ENCODE peak calls at places on chromosomes 3 and 15, in eight cellular contexts. H, W, T, M, N, V, Q and E are unnamed samples. For H3K4me1, the result is how much of the 10 kb centered on the place peaks cover.

GRCh38 chr3:172142074-172143059 is 103.0 kb downstream of the FNDC3B start:
- DNase-seq in N (peak), V (peak), W (no peak), H (peak), T (peak), Q (no peak), M (no peak), E (peak)

GRCh38 chr3:189685854-189686253 is 54.7 kb downstream of the TP63 start:
- DNase-seq in T (peak), W (no peak), M (peak), Q (no peak), V (peak), N (no peak), H (peak), E (no peak)

GRCh38 chr3:197426161-197426566 is 127.8 kb upstream of the DLG1 start:
- DNase-seq in N (no peak), H (no peak), T (peak), V (peak), Q (peak), M (no peak), W (no peak), E (no peak)

GRCh38 chr3:52174896-52175295 is 20.7 kb upstream of the POC1A start:
- DNase-seq in M (no peak), H (peak), Q (no peak), N (no peak), W (no peak), V (no peak), T (peak), E (no peak)

GRCh38 chr3:79632842-79633241 is 135.0 kb downstream of the ROBO1 start:
- DNase-seq in H (no peak), M (no peak), T (no peak), N (no peak), W (no peak), V (no peak), Q (no peak), E (no peak)

GRCh38 chr15:37046876-37047614 is 53.3 kb downstream of the MEIS2 start:
- DNase-seq in V (no peak), M (no peak), N (no peak), W (peak), Q (no peak), T (peak), H (peak), E (peak)

GRCh38 chr15:52306270-52306669 is 10.7 kb upstream of the MYO5C start:
- DNase-seq in H (peak), T (peak), N (no peak), M (no peak), Q (no peak), W (no peak), V (no peak), E (no peak)

GRCh38 chr15:78679089-78679511 is 38.1 kb upstream of the CHRNB4 start:
- DNase-seq in M (no peak), V (no peak), Q (no peak), T (no peak), N (no peak), H (no peak), W (no peak), E (no peak)

GRCh38 chr3:180252683-180253082 is 215.9 kb upstream of the PEX5L start:
- DNase-seq in T (peak), V (no peak), Q (no peak), N (no peak), M (no peak), H (no peak), W (no peak), E (no peak)

GRCh38 chr3:58575986-58576652 is 1.1 kb downstream of the FAM107A start:
- DNase-seq in V (no peak), W (no peak), H (peak), N (no peak), T (no peak), Q (peak), M (no peak), E (no peak)

GRCh38 chr3:10804183-10804648 is 11.8 kb upstream of the SLC6A11 start:
- DNase-seq in Q (no peak), T (peak), V (peak), H (no peak), W (no peak), N (no peak), M (peak), E (no peak)

GRCh38 chr3:1275495-1275894 is 182.7 kb downstream of the CNTN6 start:
- DNase-seq in T (no peak), H (peak), V (peak), N (peak), Q (no peak), M (no peak), W (peak), E (peak)

GRCh38 chr15:58433597-58434333 is 2.0 kb downstream of the LIPC start:
- DNase-seq in N (no peak), Q (no peak), W (no peak), H (peak), T (no peak), M (no peak), V (no peak), E (peak)

GRCh38 chr3:155230382-155230781 is 63.1 kb downstream of the STRIT1 start:
- DNase-seq in N (no peak), T (no peak), M (no peak), Q (no peak), V (no peak), W (no peak), H (peak), E (no peak)

GRCh38 chr3:64363842-64364241 is 138.6 kb upstream of the PRICKLE2 start:
- DNase-seq in H (no peak), T (no peak), N (no peak), Q (no peak), V (no peak), M (no peak), W (no peak), E (no peak)

GRCh38 chr3:64365877-64366276 is 140.6 kb upstream of the PRICKLE2 start:
- DNase-seq in H (no peak), T (no peak), W (no peak), Q (no peak), V (no peak), N (no peak), M (no peak), E (no peak)

GRCh38 chr3:64368163-64369025 is 143.1 kb upstream of the PRICKLE2 start:
- DNase-seq in H (no peak), V (peak), T (no peak), W (no peak), Q (no peak), M (no peak), N (no peak), E (no peak)
- TF ChIP-seq EZH2phosphoT487 in H (no peak), V (no peak), T (no peak), W (no peak), Q (no peak), M (no peak), N (no peak), E (no peak)

GRCh38 chr3:196284396-196284795 is 3.1 kb downstream of the PCYT1A start:
- DNase-seq in N (no peak), M (no peak), T (no peak), Q (no peak), W (no peak), H (peak), V (no peak), E (no peak)

GRCh38 chr3:196275126-196275525 is 12.4 kb downstream of the PCYT1A start:
- DNase-seq in V (no peak), T (no peak), M (no peak), H (no peak), W (no peak), Q (no peak), N (no peak), E (no peak)

GRCh38 chr3:196281962-196282361 is 5.6 kb downstream of the PCYT1A start:
- DNase-seq in T (no peak), V (no peak), W (no peak), M (no peak), N (no peak), Q (no peak), H (no peak), E (no peak)

DNA sequence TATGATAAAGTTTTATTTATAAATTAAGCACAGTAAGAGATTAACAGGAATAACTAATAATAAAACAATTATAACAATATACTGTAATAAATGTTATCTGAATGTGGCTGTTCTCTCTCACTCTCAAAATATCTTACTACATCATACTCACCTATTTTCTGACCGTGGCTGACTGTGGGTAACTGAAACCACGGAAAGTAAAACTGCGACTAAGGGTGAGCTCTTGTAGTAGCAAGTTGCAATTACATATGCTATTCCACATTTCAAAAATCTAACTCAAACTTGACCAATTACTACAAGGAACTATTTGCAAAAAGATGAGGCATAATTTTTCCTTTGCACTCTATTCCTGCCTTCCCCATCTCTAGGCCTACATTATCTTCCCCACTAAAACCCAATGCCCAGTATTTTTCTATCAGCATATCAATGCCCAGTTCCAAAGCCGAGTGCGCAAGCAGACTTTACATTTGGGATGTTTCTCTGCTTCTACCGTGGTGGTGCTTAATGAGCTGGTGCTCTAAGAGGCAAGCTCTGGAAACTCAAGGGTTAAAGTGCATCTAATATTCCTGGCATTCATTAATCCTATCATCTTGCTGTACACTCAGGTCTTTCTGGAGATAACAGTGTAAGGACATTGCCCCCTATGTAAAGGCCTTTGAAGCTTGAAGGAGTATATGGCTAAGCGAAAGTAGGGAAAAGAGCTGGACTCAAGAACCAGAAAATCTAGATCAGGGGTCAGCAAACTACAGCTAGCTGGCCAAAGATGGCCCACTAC is 6.7 kb downstream of the PCYT1A start:
- DNase-seq in Q (no peak), T (no peak), V (peak), M (no peak), N (peak), W (no peak), H (no peak), E (no peak)
- H3K4me1 ChIP-seq in Q (under half), T (under half), V (under half), M (under half), N (under half), W (under half), H (under half), E (under half)

GRCh38 chr15:65054333-65055200 is 9.4 kb downstream of the SLC51B start:
- DNase-seq in H (peak), W (peak), V (peak), N (peak), M (peak), T (peak), Q (peak), E (peak)
- H3K4me2 ChIP-seq in H (no peak), W (no peak), V (no peak), N (no peak), M (peak), T (no peak), Q (no peak), E (no peak)

GRCh38 chr3:33787328-33788009 is 11.0 kb upstream of the PDCD6IP start:
- DNase-seq in H (peak), M (peak), Q (peak), N (peak), T (peak), V (peak), W (peak), E (peak)
- TF ChIP-seq EZH2phosphoT487 in H (no peak), M (no peak), Q (no peak), N (no peak), T (no peak), V (no peak), W (no peak), E (no peak)

GRCh38 chr3:129424185-129424841 is 4.1 kb downstream of the EFCAB12 start:
- DNase-seq in T (peak), W (no peak), N (no peak), H (no peak), M (no peak), V (no peak), Q (no peak), E (no peak)

GRCh38 chr3:129422897-129423296 is 5.5 kb downstream of the EFCAB12 start:
- DNase-seq in H (no peak), V (no peak), Q (no peak), W (no peak), N (no peak), M (no peak), T (no peak), E (no peak)

GRCh38 chr3:129428020-129428381 is 435 bp downstream of the EFCAB12 start:
- DNase-seq in T (no peak), H (no peak), W (peak), N (no peak), M (no peak), V (no peak), Q (no peak), E (no peak)

GRCh38 chr3:129425619-129426018 is 2.8 kb downstream of the EFCAB12 start:
- DNase-seq in N (no peak), M (no peak), T (no peak), Q (no peak), H (no peak), W (no peak), V (no peak), E (no peak)

GRCh38 chr3:129425213-129425612 is 3.2 kb downstream of the EFCAB12 start:
- DNase-seq in N (no peak), V (no peak), W (peak), Q (no peak), H (no peak), T (no peak), M (no peak), E (no peak)
- H3K4me1 ChIP-seq in N (under half), V (under half), W (under half), Q (under half), H (under half), T (under half), M (under half), E (under half)

DNA sequence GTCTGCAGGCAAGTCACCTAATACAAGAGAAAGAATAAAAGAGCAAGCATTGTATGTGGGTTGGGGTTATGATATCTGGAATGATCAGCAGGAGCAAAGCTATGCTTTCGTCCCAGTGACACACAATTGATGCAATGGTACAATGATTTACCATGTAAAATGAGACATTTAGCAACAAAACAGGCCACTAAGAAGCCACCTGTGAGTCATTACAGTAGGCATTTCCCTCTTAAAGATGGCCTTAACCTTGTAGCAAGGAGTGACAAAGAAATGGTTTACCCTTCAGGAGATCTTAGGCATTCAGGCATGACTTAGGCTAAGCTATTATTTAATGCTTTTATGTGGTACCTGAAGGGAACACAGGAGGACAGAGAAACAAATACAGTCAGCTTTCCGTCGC is 373.3 kb upstream of the RBMS3 start:
- DNase-seq in M (no peak), V (no peak), H (peak), Q (no peak), T (peak), N (no peak), W (no peak), E (no peak)
- H3K4me2 ChIP-seq in M (no peak), V (no peak), H (no peak), Q (no peak), T (no peak), N (no peak), W (no peak), E (no peak)

GRCh38 chr3:193333229-193333628 is 45.3 kb downstream of the ATP13A5 start:
- DNase-seq in Q (no peak), M (no peak), H (no peak), V (no peak), N (no peak), T (no peak), W (peak), E (no peak)

GRCh38 chr3:193330500-193331204 is 47.9 kb downstream of the ATP13A5 start:
- DNase-seq in T (no peak), N (no peak), V (no peak), M (no peak), H (no peak), W (no peak), Q (no peak), E (no peak)

GRCh38 chr3:193335031-193335430 is 43.5 kb downstream of the ATP13A5 start:
- DNase-seq in Q (no peak), M (no peak), N (no peak), H (no peak), T (peak), V (no peak), W (no peak), E (no peak)
- TF ChIP-seq EZH2phosphoT487 in Q (no peak), M (no peak), N (no peak), H (no peak), T (no peak), V (no peak), W (no peak), E (no peak)

GRCh38 chr3:119596392-119596791 is 1.3 kb upstream of the PLA1A start:
- DNase-seq in M (no peak), N (no peak), V (no peak), Q (no peak), W (no peak), H (no peak), T (no peak), E (no peak)
- H3K4me1 ChIP-seq in M (under half), N (under half), V (under half), Q (under half), W (under half), H (under half), T (under half), E (under half)